ENCODE peak calls at places on chromosomes 7 and 10, in eight cellular contexts. T is AG04449, U is mucosa of descending colon, W is ascending aorta, F is right cardiac atrium, A is fibroblast of lung, I is neuronal stem cell, K is left ventricle myocardium inferior. G is an unnamed sample.

GRCh38 chr10:154348-154747 is 19.1 kb downstream of the ZMYND11 start:
- DNase-seq in T (no peak), U (no peak), W (no peak), F (no peak), A (peak), I (no peak), K (no peak), G (no peak)

GRCh38 chr7:129690701-129691100 is 79.2 kb downstream of the NRF1 start:
- DNase-seq in T (no peak), U (no peak), W (no peak), F (no peak), A (no peak), I (no peak), K (no peak), G (no peak)

GRCh38 chr7:141072548-141073172 is 1.2 kb upstream of the TMEM178B start:
- DNase-seq in T (no peak), U (peak), W (no peak), F (peak), A (peak), I (peak), K (peak), G (peak)

GRCh38 chr10:12380999-12381398 is 31.7 kb downstream of the CAMK1D start:
- DNase-seq in T (no peak), U (no peak), W (no peak), F (no peak), A (no peak), I (no peak), K (no peak), G (no peak)

GRCh38 chr7:37504791-37505190 is 56.1 kb upstream of the ELMO1 start:
- DNase-seq in T (no peak), U (no peak), W (no peak), F (no peak), A (no peak), I (no peak), K (no peak), G (no peak)

GRCh38 chr10:28429573-28430216 is 103.2 kb upstream of the WAC start:
- DNase-seq in T (no peak), U (no peak), W (no peak), F (no peak), A (peak), I (no peak), K (no peak), G (no peak)

GRCh38 chr10:119348106-119348505 is 140.7 kb downstream of the GRK5 start:
- DNase-seq in T (no peak), U (no peak), W (no peak), F (no peak), A (no peak), I (no peak), K (no peak), G (no peak)

GRCh38 chr10:101886521-101887312 is 43.1 kb upstream of the KCNIP2 start:
- DNase-seq in T (no peak), U (no peak), W (no peak), F (no peak), A (no peak), I (no peak), K (no peak), G (no peak)

GRCh38 chr7:76357379-76358052 is 1.3 kb downstream of the YWHAG start:
- DNase-seq in T (no peak), U (no peak), W (no peak), F (no peak), A (no peak), I (no peak), K (no peak), G (no peak)

GRCh38 chr7:45584261-45585210 is 10.4 kb downstream of the ADCY1 start:
- DNase-seq in T (no peak), U (no peak), W (no peak), F (no peak), A (no peak), I (no peak), K (no peak), G (no peak)

DNA sequence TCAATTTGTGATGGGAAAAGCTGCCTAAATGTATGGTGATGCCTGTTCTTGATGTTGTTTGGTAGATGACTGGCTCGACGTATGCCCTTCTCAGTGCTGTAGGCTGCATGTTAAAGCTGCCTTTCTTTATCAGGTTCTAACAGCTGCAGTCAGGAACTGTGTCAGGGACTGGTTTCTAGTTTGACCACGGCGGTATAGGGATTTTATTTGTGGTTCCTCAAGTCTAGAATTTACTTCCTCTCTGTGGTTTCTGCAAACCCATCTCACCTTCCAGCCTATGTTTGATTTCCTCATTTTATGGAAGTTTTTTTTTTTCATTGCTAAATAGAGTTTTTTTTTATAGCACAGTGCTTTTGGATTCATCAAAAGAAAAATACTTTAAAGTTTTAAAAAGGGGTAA is 26.5 kb downstream of the LMTK2 start:
- DNase-seq in T (no peak), U (no peak), W (no peak), F (no peak), A (peak), I (no peak), K (no peak), G (no peak)
- H3K4me3 ChIP-seq in T (no peak), U (no peak), W (no peak), F (no peak), A (no peak), I (no peak), K (no peak), G (no peak)

GRCh38 chr7:44064791-44065430 is 456 bp downstream of the PGAM2 start:
- DNase-seq in T (no peak), U (no peak), W (no peak), F (peak), A (no peak), I (no peak), K (no peak), G (peak)
- H3K4me3 ChIP-seq in T (no peak), U (no peak), W (peak), F (peak), A (no peak), I (peak), K (peak), G (no peak)

DNA sequence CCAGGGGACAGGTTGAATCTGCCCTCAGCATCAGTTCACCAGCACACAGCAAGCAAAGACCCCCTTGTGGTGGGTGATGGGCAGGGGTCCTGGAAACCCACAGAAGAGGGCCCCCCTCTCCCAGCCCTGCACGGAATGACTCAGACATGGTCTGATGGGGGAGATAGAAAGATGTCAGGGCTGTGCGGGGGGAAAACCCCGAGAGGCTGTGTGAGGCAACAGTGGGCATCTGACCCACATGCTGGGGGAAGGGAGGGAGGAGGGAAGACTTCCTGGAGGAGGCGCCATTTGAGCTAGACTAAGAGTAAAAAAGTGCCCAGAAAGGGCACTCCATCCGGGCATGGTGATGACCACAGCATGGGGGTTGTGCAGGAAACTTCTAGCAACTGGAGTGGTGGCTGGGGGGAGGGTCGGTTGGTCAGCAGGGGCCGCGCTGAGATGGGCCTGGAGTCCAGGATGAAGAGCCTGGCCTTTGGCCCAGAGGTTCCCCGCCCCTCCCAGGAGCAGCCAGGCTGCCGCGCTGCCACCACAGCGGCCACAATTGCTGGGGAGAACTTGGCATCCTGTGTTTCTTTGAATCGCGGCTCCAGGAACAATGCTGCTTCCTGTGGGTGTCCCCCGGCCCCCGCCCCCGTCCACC is 2.5 kb downstream of the LFNG start:
- DNase-seq in T (no peak), U (peak), W (no peak), F (peak), A (peak), I (no peak), K (peak), G (no peak)
- H3K4me3 ChIP-seq in T (no peak), U (peak), W (peak), F (peak), A (no peak), I (peak), K (peak), G (peak)

GRCh38 chr7:100626530-100627237 is 14.3 kb downstream of the MOSPD3 start:
- DNase-seq in T (no peak), U (peak), W (no peak), F (peak), A (peak), I (peak), K (peak), G (peak)
- H3K4me3 ChIP-seq in T (peak), U (no peak), W (peak), F (peak), A (no peak), I (peak), K (peak), G (no peak)

GRCh38 chr7:69782917-69783684 is 184.8 kb downstream of the AUTS2 start:
- DNase-seq in T (no peak), U (no peak), W (no peak), F (peak), A (peak), I (no peak), K (peak), G (no peak)
- H3K4me3 ChIP-seq in T (no peak), U (no peak), W (no peak), F (no peak), A (no peak), I (no peak), K (no peak), G (no peak)

G was measured in right lobe of liver.